ENCODE peak calls at places on chromosome 20, in eight cellular contexts. A is stimulated activated CD4-positive, alpha-beta T cell treated with anti-CD3 and anti-CD28 coated beads, Interleukin-4, amount 100 ng/mL, for 24 hours; S is left cardiac atrium; X is kidney tubule cell; F is stimulated activated naive CD4-positive, alpha-beta T cell; D is activated CD8-positive, alpha-beta memory T cell treated with anti-CD3 and anti-CD28 coated beads, Interleukin-2, amount 50 U/mL, for 4 hours; J is activated CD4-positive, alpha-beta T cell treated with anti-CD3 and anti-CD28 coated beads for 24 hours; O is mesenteric fat pad. W is an unnamed sample.

GRCh38 chr20:38209736-38210405 is 44.8 kb upstream of the TGM2 start:
- DNase-seq in D (no peak), F (no peak), O (peak; percentile 47), A (no peak), J (no peak), X (peak; percentile 54), S (peak; percentile 3), W (no peak)

GRCh38 chr20:63508072-63508768 is 9.3 kb upstream of the EEF1A2 start:
- DNase-seq in A (no peak), D (no peak), S (no peak), X (no peak), O (no peak), F (no peak), J (no peak), W (no peak)

GRCh38 chr20:24914388-24915241 is 34.5 kb upstream of the CST7 start:
- DNase-seq in O (peak; percentile 62), X (no peak), J (no peak), D (no peak), A (no peak), F (no peak), S (no peak), W (no peak)

GRCh38 chr20:40532103-40532502 is 156.9 kb downstream of the MAFB start:
- DNase-seq in S (no peak), J (no peak), A (no peak), F (no peak), D (no peak), X (peak; percentile 6), O (no peak), W (no peak)

GRCh38 chr20:61295726-61296628 is 43.9 kb downstream of the CDH4 start:
- DNase-seq in S (no peak), J (no peak), F (no peak), O (no peak), A (no peak), D (no peak), X (no peak), W (no peak)

GRCh38 chr20:53950031-53950430 is 120.4 kb downstream of the BCAS1 start:
- DNase-seq in X (no peak), J (no peak), O (no peak), A (no peak), D (no peak), S (no peak), F (no peak), W (no peak)

GRCh38 chr20:21302645-21303060 is 478 bp upstream of the XRN2 start:
- DNase-seq in J (no peak), S (no peak), A (no peak), O (no peak), X (no peak), F (no peak), D (no peak), W (no peak)

GRCh38 chr20:328596-329324 is 3.4 kb downstream of the SOX12 start:
- DNase-seq in A (no peak), F (peak; percentile 16), D (no peak), J (no peak), X (no peak), O (no peak), S (no peak), W (no peak)

GRCh38 chr20:2460752-2461424 is 9.7 kb downstream of the SNRPB start:
- DNase-seq in J (no peak), X (no peak), O (no peak), F (no peak), S (no peak), D (no peak), A (no peak), W (no peak)

GRCh38 chr20:325889-326644 is 715 bp downstream of the SOX12 start:
- DNase-seq in O (peak; percentile 91), D (peak; percentile 51), A (peak; percentile 47), S (peak; percentile 78), F (peak; percentile 76), X (peak; percentile 57), J (no peak), W (peak; percentile 50)

GRCh38 chr20:3795511-3796468 is at the start of gene CDC25B:
- DNase-seq in F (peak; percentile 87), O (peak; percentile 97), X (peak; percentile 92), A (peak; percentile 90), J (peak; percentile 81), S (peak; percentile 97), D (peak; percentile 89), W (peak; percentile 85)

GRCh38 chr20:18496042-18496441 is 983 bp downstream of the RBBP9 start:
- DNase-seq in O (no peak), J (no peak), D (no peak), A (no peak), S (no peak), X (peak; percentile 1), F (no peak), W (no peak)

GRCh38 chr20:44716309-44717106 is 1.3 kb downstream of the CCN5 start:
- DNase-seq in O (no peak), D (no peak), A (no peak), F (no peak), X (no peak), S (no peak), J (no peak), W (no peak)

W was measured in naive thymus-derived CD8-positive, alpha-beta T cell.